ENCODE peak calls at places on chromosomes 13 and 19, in ten cellular contexts. F is gastrocnemius medialis, B is heart left ventricle, U is testis, D is HCT116, W is tibial nerve, X is breast epithelium, Z is Peyer's patch, L is adrenal gland, M is body of pancreas. I is an unnamed sample.

GRCh38 chr13:57633141-57633949 is 1.8 kb downstream of the PCDH17 start:
- DNase-seq in F (no peak), B (peak), U (peak), D (no peak), W (no peak), X (peak), Z (peak), L (peak), M (peak), I (no peak)

GRCh38 chr19:383922-384800 is 24.8 kb downstream of the C2CD4C start:
- DNase-seq in F (no peak), B (peak), U (no peak), D (no peak), W (no peak), X (peak), Z (peak), L (no peak), M (peak), I (peak)

GRCh38 chr13:30409911-30410704 is 12.2 kb upstream of the UBE2L5 start:
- DNase-seq in F (no peak), B (peak), U (peak), D (no peak), W (no peak), X (no peak), Z (no peak), L (no peak), M (no peak), I (no peak)

GRCh38 chr19:39408392-39409206 is 2.0 kb downstream of the ZFP36 start:
- DNase-seq in F (peak), B (no peak), U (no peak), D (peak), W (peak), X (no peak), Z (no peak), L (no peak), M (peak), I (no peak)

GRCh38 chr19:35717665-35718344 is at the start of gene KMT2B:
- DNase-seq in F (peak), B (no peak), U (no peak), D (no peak), W (peak), X (no peak), Z (peak), L (no peak), M (no peak), I (peak)

GRCh38 chr19:49678970-49679831 is 2.1 kb downstream of the PRMT1 start:
- DNase-seq in F (peak), B (no peak), U (no peak), D (no peak), W (no peak), X (no peak), Z (peak), L (peak), M (no peak), I (no peak)

GRCh38 chr19:485583-486236 is 10.6 kb upstream of the MADCAM1 start:
- DNase-seq in F (peak), B (no peak), U (peak), D (no peak), W (peak), X (peak), Z (no peak), L (no peak), M (peak), I (no peak)

GRCh38 chr13:80923907-80924306 is 583.0 kb upstream of the SPRY2 start:
- DNase-seq in F (no peak), B (no peak), U (no peak), D (no peak), W (no peak), X (no peak), Z (no peak), L (no peak), M (no peak), I (no peak)

GRCh38 chr19:29535984-29536508 is 10.3 kb downstream of the VSTM2B start:
- DNase-seq in F (no peak), B (peak), U (no peak), D (no peak), W (no peak), X (no peak), Z (peak), L (no peak), M (no peak), I (no peak)

GRCh38 chr19:49894879-49895565 is 1.7 kb downstream of the IL4I1 start:
- DNase-seq in F (no peak), B (peak), U (no peak), D (no peak), W (no peak), X (no peak), Z (no peak), L (no peak), M (no peak), I (no peak)

GRCh38 chr13:72760189-72760588 is 21.5 kb downstream of the DIS3 start:
- DNase-seq in F (no peak), B (no peak), U (no peak), D (no peak), W (no peak), X (no peak), Z (no peak), L (no peak), M (no peak), I (no peak)

GRCh38 chr13:51479199-51479523 is 26.3 kb upstream of the INTS6 start:
- DNase-seq in F (no peak), B (no peak), U (no peak), D (no peak), W (no peak), X (no peak), Z (no peak), L (no peak), M (no peak), I (no peak)

GRCh38 chr19:48681127-48681470 is 8.3 kb upstream of the NTN5 start:
- DNase-seq in F (no peak), B (no peak), U (peak), D (no peak), W (no peak), X (no peak), Z (no peak), L (no peak), M (peak), I (peak)

GRCh38 chr19:4861147-4861546 is 6.3 kb downstream of the PLIN3 start:
- DNase-seq in F (no peak), B (no peak), U (no peak), D (no peak), W (no peak), X (peak), Z (peak), L (no peak), M (peak), I (no peak)

GRCh38 chr19:35126624-35126959 is 8.3 kb downstream of the LGI4 start:
- DNase-seq in F (no peak), B (no peak), U (peak), D (no peak), W (no peak), X (no peak), Z (no peak), L (no peak), M (no peak), I (no peak)

GRCh38 chr19:18322318-18322758 is 538 bp downstream of the LSM4 start:
- DNase-seq in F (peak), B (no peak), U (peak), D (no peak), W (no peak), X (no peak), Z (peak), L (no peak), M (no peak), I (peak)

GRCh38 chr19:45767881-45768643 is 990 bp downstream of the SIX5 start:
- DNase-seq in F (peak), B (peak), U (peak), D (no peak), W (peak), X (peak), Z (peak), L (peak), M (peak), I (peak)

GRCh38 chr19:50906217-50906616 is 5.0 kb downstream of the KLK4 start:
- DNase-seq in F (no peak), B (no peak), U (peak), D (no peak), W (peak), X (no peak), Z (no peak), L (no peak), M (peak), I (peak)

DNA sequence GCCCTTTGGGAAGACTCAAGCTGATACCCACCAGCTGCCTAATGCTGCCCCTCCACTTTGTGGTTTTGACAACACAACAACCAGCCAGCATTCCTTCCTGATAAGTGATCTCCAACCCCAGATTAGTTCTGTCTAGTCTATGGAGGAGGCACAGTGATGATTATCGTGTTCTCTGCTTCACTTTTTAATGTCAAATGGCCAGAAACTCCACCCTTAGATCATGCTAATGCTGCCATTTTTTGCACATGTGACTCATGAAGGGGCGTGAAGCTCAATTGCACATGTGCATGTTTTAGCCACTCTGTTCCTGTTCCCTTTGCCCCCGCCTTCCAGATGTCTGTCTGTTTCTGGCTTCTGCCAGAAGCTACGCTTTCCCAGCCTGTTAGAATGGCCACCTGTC is 199.8 kb downstream of the COG6 start:
- DNase-seq in F (no peak), B (no peak), U (no peak), D (no peak), W (no peak), X (no peak), Z (no peak), L (no peak), M (no peak), I (no peak)
- H3K4me3 ChIP-seq in F (no peak), B (no peak), U (no peak), D (no peak), W (no peak), X (no peak), Z (no peak), L (no peak), M (no peak), I (no peak)

DNA sequence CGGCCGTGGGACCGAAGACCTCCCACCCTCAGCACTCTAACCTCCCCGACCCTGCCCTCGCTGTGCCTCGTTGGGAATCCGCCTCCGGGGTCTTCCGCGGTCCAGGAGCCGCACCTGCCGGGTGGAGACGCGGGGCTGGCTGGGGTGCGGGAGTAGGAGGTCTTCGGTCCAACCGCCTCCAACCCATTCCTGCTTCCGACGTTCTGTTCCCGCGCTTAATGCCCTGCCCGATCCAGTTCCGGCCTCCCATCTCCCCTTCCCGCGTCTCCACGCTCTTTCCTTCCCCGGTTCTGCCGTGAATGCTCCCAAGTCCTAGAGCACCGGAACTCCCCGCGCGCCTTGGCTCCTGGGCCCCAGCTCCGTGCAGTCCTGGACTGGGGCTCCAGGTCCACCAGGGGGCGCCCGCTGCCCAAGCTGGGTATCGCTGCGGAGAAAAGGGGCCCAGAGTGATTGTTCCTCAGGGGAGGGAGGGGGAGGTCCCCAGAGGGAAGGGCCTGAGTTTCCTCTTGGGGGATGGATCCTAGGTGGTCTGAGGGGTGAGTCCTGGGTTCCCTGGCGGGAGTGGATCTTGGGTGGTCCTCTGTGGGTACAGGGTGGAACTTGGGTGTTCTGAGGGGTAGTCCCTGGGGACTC is 14.1 kb upstream of the TNFSF9 start:
- DNase-seq in F (peak), B (peak), U (peak), D (peak), W (peak), X (peak), Z (peak), L (peak), M (peak), I (peak)
- TF ChIP-seq POLR2A in F (no peak), B (no peak), U (no peak), D (no peak), W (no peak), X (no peak), Z (no peak), L (no peak), M (no peak), I (no peak)

DNA sequence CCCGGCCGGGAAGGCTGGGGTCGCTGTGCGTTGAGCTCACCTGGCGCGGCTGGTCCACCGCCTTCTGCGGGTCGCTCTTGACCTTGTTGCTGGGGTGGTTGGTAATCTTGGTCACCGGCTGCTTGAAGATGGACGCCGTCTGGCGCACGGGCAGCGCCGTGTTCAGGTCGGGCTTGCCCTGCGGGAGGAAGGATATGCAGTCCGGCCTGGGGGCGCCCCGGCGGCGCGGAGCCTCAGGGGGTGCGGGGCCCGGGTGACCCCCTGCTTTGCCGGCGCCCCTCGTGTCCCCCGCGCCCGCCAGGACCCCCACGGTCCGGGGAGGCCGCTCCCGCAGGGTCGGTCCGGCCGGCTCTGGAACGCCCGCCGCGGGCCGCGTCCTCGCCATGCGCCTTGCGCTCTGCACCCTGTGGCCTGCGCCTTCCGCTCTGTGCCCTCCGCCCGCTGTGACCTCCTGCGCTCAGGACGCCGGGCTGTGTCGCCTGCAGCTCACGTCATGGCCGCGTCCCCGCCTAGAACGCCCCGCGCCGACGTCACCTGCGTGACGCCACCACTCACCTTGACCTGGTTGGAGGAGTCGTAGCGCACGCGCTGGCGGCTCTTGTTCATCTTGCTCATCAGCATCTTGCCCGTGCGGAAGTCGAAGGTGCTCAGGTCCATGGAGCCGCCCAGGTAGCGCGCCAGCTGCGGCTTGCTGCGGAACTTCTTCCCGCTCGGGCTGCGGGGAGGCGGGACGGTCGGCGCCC is 8.0 kb downstream of the MBD3 start:
- DNase-seq in F (no peak), B (no peak), U (peak), D (no peak), W (no peak), X (no peak), Z (no peak), L (no peak), M (peak), I (no peak)
- H3K4me3 ChIP-seq in F (no peak), B (no peak), U (peak), D (no peak), W (no peak), X (no peak), Z (no peak), L (no peak), M (no peak), I (no peak)

DNA sequence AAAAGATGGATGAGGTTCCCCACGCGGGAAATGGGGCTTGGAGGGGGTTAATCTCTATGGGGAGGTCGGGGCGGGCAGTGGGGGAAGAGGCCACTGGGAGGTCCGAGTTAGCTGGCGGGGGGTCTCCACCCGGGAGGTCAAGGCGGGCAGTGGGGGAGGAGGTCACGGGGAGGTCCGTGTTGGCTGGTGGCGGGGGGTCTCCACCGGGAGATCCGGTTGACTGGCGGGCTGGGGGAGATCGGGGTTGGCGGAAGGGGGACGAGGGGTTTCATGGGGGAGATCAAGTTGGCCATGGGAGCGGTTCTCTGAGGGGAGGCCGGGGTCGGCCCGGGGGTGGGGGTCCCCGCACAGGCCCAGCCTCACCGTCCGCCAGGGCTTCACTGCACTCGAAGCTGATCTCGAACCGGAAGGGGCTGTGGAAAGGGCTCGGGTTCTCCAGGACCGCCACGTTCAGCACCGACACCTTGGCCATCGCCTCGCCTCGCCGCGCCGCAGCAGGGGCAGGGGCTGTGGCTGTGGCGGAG is 342 bp downstream of the ASF1B start:
- DNase-seq in F (no peak), B (no peak), U (peak), D (no peak), W (no peak), X (no peak), Z (no peak), L (peak), M (no peak), I (no peak)
- TF ChIP-seq POLR2A in F (no peak), B (no peak), U (no peak), D (no peak), W (no peak), X (no peak), Z (no peak), L (no peak), M (no peak), I (no peak)